ENCODE peak calls at places on chromosomes 3 and 15, in five cellular contexts. F, B, U, S and Q are unnamed samples.

GRCh38 chr3:74603292-74603691 is 11.2 kb downstream of the CNTN3 start:
- DNase-seq in U (no peak), B (no peak), S (no peak), F (no peak), Q (no peak)

GRCh38 chr3:55585856-55586255 is 98.8 kb upstream of the WNT5A start:
- DNase-seq in U (no peak), S (no peak), F (no peak), B (no peak), Q (no peak)

GRCh38 chr3:58404396-58404795 is 29.2 kb downstream of the PDHB start:
- DNase-seq in B (no peak), U (peak; percentile 23), S (no peak), F (no peak), Q (no peak)

GRCh38 chr15:69807752-69808151 is 290.0 kb downstream of the TLE3 start:
- DNase-seq in U (no peak), F (no peak), S (no peak), B (no peak), Q (no peak)

GRCh38 chr3:169886671-169887070 is 16.9 kb upstream of the LRRC31 start:
- DNase-seq in S (peak; percentile 1), F (no peak), U (no peak), B (no peak), Q (no peak)

GRCh38 chr15:40859206-40859851 is 14.7 kb downstream of the RHOV start:
- DNase-seq in F (peak; percentile 88), B (peak; percentile 89), S (peak; percentile 27), U (peak; percentile 86), Q (peak; percentile 83)

GRCh38 chr15:53434174-53434678 is 325.2 kb downstream of the WDR72 start:
- DNase-seq in F (no peak), U (no peak), B (no peak), S (no peak), Q (no peak)

GRCh38 chr3:176357891-176358290 is 839.4 kb downstream of the TBL1XR1 start:
- DNase-seq in U (no peak), F (no peak), S (no peak), B (no peak), Q (no peak)

GRCh38 chr15:62698646-62699045 is 343.9 kb upstream of the TPM1 start:
- DNase-seq in S (no peak), B (no peak), U (no peak), F (no peak), Q (no peak)

GRCh38 chr15:100334905-100335304 is 6.9 kb downstream of the ADAMTS17 start:
- DNase-seq in S (no peak), U (peak; percentile 37), B (no peak), F (no peak), Q (no peak)

GRCh38 chr3:27847697-27848096 is 125.6 kb upstream of the EOMES start:
- DNase-seq in U (no peak), B (no peak), S (no peak), F (no peak), Q (no peak)

GRCh38 chr3:170309044-170309443 is 48.5 kb upstream of the SKIL start:
- DNase-seq in S (no peak), B (no peak), F (no peak), U (no peak), Q (no peak)

GRCh38 chr3:194280777-194281176 is 70.4 kb downstream of the CPN2 start:
- DNase-seq in U (no peak), B (no peak), F (no peak), S (no peak), Q (no peak)

GRCh38 chr15:41801850-41802455 is 25.9 kb upstream of the JMJD7 start:
- DNase-seq in S (no peak), U (no peak), B (no peak), F (peak; percentile 81), Q (no peak)

GRCh38 chr15:75069301-75069925 is 46.0 kb downstream of the PPCDC start:
- DNase-seq in F (peak; percentile 69), S (no peak), U (no peak), B (no peak), Q (peak; percentile 31)

GRCh38 chr3:81218023-81218422 is 543.4 kb downstream of the GBE1 start:
- DNase-seq in B (peak; percentile 11), U (peak; percentile 56), S (no peak), F (no peak), Q (no peak)

GRCh38 chr3:122697952-122698625 is 17.4 kb downstream of the PARP14 start:
- DNase-seq in F (peak; percentile 47), B (no peak), S (no peak), U (no peak), Q (no peak)

GRCh38 chr15:70078578-70079417 is 18.9 kb downstream of the TLE3 start:
- DNase-seq in S (no peak), F (no peak), B (no peak), U (no peak), Q (no peak)

GRCh38 chr15:47184003-47184404 is 533.3 kb upstream of the SEMA6D start:
- DNase-seq in U (peak; percentile 49), B (peak; percentile 46), S (no peak), F (no peak), Q (no peak)

GRCh38 chr3:175606650-175607318 is 747.6 kb downstream of the NAALADL2 start:
- DNase-seq in S (no peak), B (no peak), U (no peak), F (no peak), Q (no peak)

GRCh38 chr3:181581651-181582050 is 130.1 kb upstream of the SOX2 start:
- DNase-seq in U (no peak), B (no peak), S (no peak), F (no peak), Q (no peak)

GRCh38 chr3:117885046-117885445 is 1149.6 kb downstream of the IGSF11 start:
- DNase-seq in S (no peak), B (no peak), U (no peak), F (peak; percentile 35), Q (no peak)

GRCh38 chr3:77059354-77059753 is 19.5 kb downstream of the ROBO2 start:
- DNase-seq in S (no peak), B (no peak), U (no peak), F (no peak), Q (no peak)

GRCh38 chr3:12148183-12148940 is 10.3 kb downstream of the TIMP4 start:
- DNase-seq in S (no peak), B (no peak), F (no peak), U (no peak), Q (no peak)

GRCh38 chr3:154018100-154018696 is 103.0 kb upstream of the ARHGEF26 start:
- DNase-seq in U (peak; percentile 62), F (peak; percentile 51), S (no peak), B (peak; percentile 63), Q (no peak)

GRCh38 chr3:72728958-72729467 is 119.2 kb downstream of the SHQ1 start:
- DNase-seq in F (no peak), U (no peak), S (no peak), B (no peak), Q (no peak)

GRCh38 chr15:40072216-40072990 is 33.4 kb upstream of the SRP14 start:
- DNase-seq in B (peak; percentile 52), F (no peak), U (no peak), S (no peak), Q (no peak)

GRCh38 chr3:167406876-167407492 is 26.9 kb upstream of the ZBBX start:
- DNase-seq in S (peak; percentile 2), U (peak; percentile 39), B (peak; percentile 56), F (peak; percentile 41), Q (no peak)
- TF ChIP-seq CTCF in S (peak; percentile 20), U (peak; percentile 53), B (no peak), F (peak; percentile 74), Q (peak; percentile 80)

GRCh38 chr3:13424111-13424844 is 4.2 kb upstream of the NUP210 start:
- DNase-seq in U (no peak), S (no peak), F (no peak), B (no peak), Q (no peak)

GRCh38 chr3:13425692-13426091 is 5.6 kb upstream of the NUP210 start:
- DNase-seq in U (no peak), S (no peak), F (no peak), B (no peak), Q (no peak)

GRCh38 chr3:13424865-13425605 is 4.9 kb upstream of the NUP210 start:
- DNase-seq in S (no peak), B (no peak), U (no peak), F (no peak), Q (no peak)

GRCh38 chr3:13427662-13428603 is 7.8 kb upstream of the NUP210 start:
- DNase-seq in U (no peak), B (no peak), S (no peak), F (peak; percentile 89), Q (no peak)

DNA sequence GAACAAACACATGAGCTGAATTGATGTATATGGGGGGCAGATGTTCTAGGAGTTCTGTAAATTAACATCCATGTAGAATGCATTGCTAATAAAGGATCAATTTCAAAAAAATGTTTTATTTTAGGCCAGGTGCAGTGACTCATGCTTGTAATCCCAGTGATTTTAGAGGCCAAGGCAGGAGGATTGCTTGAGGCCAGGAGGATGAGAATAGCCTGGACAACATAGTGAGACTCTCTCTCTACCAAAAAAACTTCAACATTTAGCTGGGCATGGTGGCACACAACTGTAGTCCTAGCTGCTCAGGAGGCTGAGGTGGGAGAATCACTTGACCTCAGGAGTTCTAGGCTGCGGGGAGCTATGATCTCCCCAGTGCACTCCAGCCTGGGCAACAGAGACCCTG is 6.5 kb upstream of the NUP210 start:
- DNase-seq in B (no peak), S (no peak), U (no peak), F (no peak), Q (no peak)
- TF ChIP-seq CTCF in B (no peak), S (no peak), U (no peak), F (no peak), Q (no peak)

GRCh38 chr3:156751461-156752025 is 74.6 kb upstream of the LEKR1 start:
- DNase-seq in S (peak; percentile 51), B (peak; percentile 47), U (no peak), F (no peak), Q (no peak)
- TF ChIP-seq CTCF in S (peak; percentile 13), B (no peak), U (no peak), F (no peak), Q (no peak)

DNA sequence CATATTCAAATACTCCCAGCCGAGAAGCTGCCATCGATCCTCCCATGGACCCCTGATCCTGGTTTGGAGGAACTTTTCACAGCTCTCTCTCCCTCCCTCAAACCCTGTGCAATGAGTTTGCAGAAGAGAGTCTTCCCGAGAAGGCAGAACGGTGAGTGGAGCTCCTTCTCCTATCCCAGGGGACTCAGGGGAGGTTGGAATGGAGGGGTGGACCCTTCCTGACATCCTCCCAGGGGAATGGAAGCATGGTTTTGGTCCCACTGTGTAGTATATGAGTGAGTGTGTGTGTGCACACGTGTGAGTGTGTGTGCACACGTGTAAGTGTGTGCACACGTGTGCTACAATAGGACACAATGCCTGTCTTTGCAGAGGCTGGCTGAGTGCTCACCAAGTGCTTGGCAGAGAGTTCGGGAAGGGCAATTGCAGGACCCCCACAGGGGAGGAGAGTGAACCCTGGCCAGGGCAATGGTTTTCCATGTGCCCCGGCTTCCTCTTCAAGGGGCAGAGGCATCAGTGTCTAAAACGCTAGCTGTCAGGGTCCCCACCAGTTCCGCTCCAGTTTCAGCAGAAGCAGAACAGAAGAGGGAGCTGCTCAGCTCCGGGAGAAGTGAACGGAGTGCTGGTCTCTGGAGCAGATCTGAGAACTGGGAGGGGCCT is 13.8 kb upstream of the IL16 start:
- DNase-seq in U (no peak), F (no peak), S (no peak), B (no peak), Q (no peak)
- TF ChIP-seq CTCF in U (no peak), F (no peak), S (peak; percentile 42), B (no peak), Q (no peak)